ENCODE peak calls at places on chromosomes 16 and 17, in seven cellular contexts. P is K562, Y is H1, O is OCI-LY7, L is GM23248, Q is GM12878, S is neural progenitor cell. K is an unnamed sample.

GRCh38 chr16:88527186-88527936 is 42.8 kb upstream of the ZC3H18 start:
- DNase-seq in P (peak), Y (peak), O (peak), L (peak), Q (no peak), S (peak), K (no peak)

GRCh38 chr17:34566873-34567272 is 12.5 kb upstream of the TMEM132E start:
- DNase-seq in P (no peak), Y (no peak), O (no peak), L (no peak), Q (no peak), S (no peak), K (no peak)

GRCh38 chr16:88747588-88748301 is 37.3 kb downstream of the PIEZO1 start:
- DNase-seq in P (peak), Y (peak), O (peak), L (no peak), Q (no peak), S (no peak), K (no peak)

GRCh38 chr17:38590988-38591758 is 14.6 kb downstream of the SRCIN1 start:
- DNase-seq in P (no peak), Y (no peak), O (peak), L (peak), Q (no peak), S (peak), K (no peak)

GRCh38 chr16:86794216-86794864 is 216.0 kb downstream of the FOXL1 start:
- DNase-seq in P (no peak), Y (no peak), O (no peak), L (no peak), Q (no peak), S (no peak), K (no peak)

GRCh38 chr17:6927290-6927844 is 68.5 kb upstream of the ALOX12 start:
- DNase-seq in P (no peak), Y (no peak), O (no peak), L (peak), Q (no peak), S (no peak), K (no peak)

GRCh38 chr16:1992475-1993292 is 2.9 kb downstream of the SYNGR3 start:
- DNase-seq in P (peak), Y (peak), O (no peak), L (no peak), Q (no peak), S (peak), K (no peak)

GRCh38 chr16:27974896-27975540 is 88.5 kb downstream of the GSG1L start:
- DNase-seq in P (no peak), Y (no peak), O (no peak), L (no peak), Q (no peak), S (no peak), K (no peak)

GRCh38 chr16:5042574-5043171 is 8.9 kb upstream of the NAGPA start:
- DNase-seq in P (no peak), Y (no peak), O (no peak), L (peak), Q (no peak), S (peak), K (no peak)

GRCh38 chr16:21235199-21235585 is 1.7 kb downstream of the ANKS4B start:
- DNase-seq in P (no peak), Y (no peak), O (no peak), L (no peak), Q (no peak), S (no peak), K (no peak)

GRCh38 chr17:7677388-7678067 is 9.8 kb downstream of the TP53 start:
- DNase-seq in P (no peak), Y (no peak), O (no peak), L (no peak), Q (no peak), S (peak), K (no peak)

GRCh38 chr16:48041861-48042435 is 113.8 kb downstream of the ABCC12 start:
- DNase-seq in P (peak), Y (no peak), O (no peak), L (no peak), Q (no peak), S (peak), K (no peak)

GRCh38 chr16:54932737-54933254 is 2.1 kb downstream of the IRX5 start:
- DNase-seq in P (no peak), Y (peak), O (no peak), L (peak), Q (no peak), S (peak), K (no peak)

GRCh38 chr16:81956213-81956948 is 54.9 kb downstream of the SDR42E1 start:
- DNase-seq in P (no peak), Y (no peak), O (no peak), L (peak), Q (no peak), S (no peak), K (no peak)

GRCh38 chr17:56914641-56915263 is 903 bp upstream of the TRIM25 start:
- DNase-seq in P (no peak), Y (no peak), O (no peak), L (no peak), Q (no peak), S (no peak), K (no peak)

GRCh38 chr17:28495626-28496025 is 10.5 kb upstream of the FOXN1 start:
- DNase-seq in P (no peak), Y (no peak), O (no peak), L (no peak), Q (no peak), S (no peak), K (no peak)

GRCh38 chr17:36706437-36706731 is 105.0 kb downstream of the MRM1 start:
- DNase-seq in P (no peak), Y (no peak), O (no peak), L (no peak), Q (no peak), S (no peak), K (no peak)

GRCh38 chr16:87688876-87689815 is 76.6 kb downstream of the KLHDC4 start:
- DNase-seq in P (peak), Y (no peak), O (no peak), L (no peak), Q (no peak), S (no peak), K (no peak)

GRCh38 chr17:63082952-63083351 is 116.9 kb downstream of the TANC2 start:
- DNase-seq in P (no peak), Y (no peak), O (no peak), L (peak), Q (no peak), S (no peak), K (no peak)

GRCh38 chr17:50130778-50131317 is 888 bp upstream of the SAMD14 start:
- DNase-seq in P (no peak), Y (no peak), O (no peak), L (no peak), Q (no peak), S (peak), K (no peak)

GRCh38 chr16:56193951-56194726 is 2.9 kb downstream of the GNAO1 start:
- DNase-seq in P (peak), Y (peak), O (peak), L (peak), Q (no peak), S (peak), K (no peak)

GRCh38 chr16:81505011-81505660 is 60.5 kb downstream of the CMIP start:
- DNase-seq in P (peak), Y (no peak), O (peak), L (no peak), Q (peak), S (no peak), K (peak)

GRCh38 chr17:66667491-66668030 is 167.4 kb upstream of the CACNG5 start:
- DNase-seq in P (no peak), Y (no peak), O (no peak), L (no peak), Q (peak), S (no peak), K (no peak)

GRCh38 chr16:26777821-26778220 is 288.9 kb upstream of the C16orf82 start:
- DNase-seq in P (no peak), Y (no peak), O (no peak), L (no peak), Q (no peak), S (no peak), K (no peak)

GRCh38 chr17:19250421-19251141 is 13.4 kb downstream of the EPN2 start:
- DNase-seq in P (no peak), Y (no peak), O (no peak), L (peak), Q (no peak), S (no peak), K (no peak)

GRCh38 chr17:19249681-19250080 is 12.5 kb downstream of the EPN2 start:
- DNase-seq in P (no peak), Y (no peak), O (no peak), L (peak), Q (no peak), S (no peak), K (no peak)

GRCh38 chr17:19255279-19255678 is 18.1 kb downstream of the EPN2 start:
- DNase-seq in P (no peak), Y (no peak), O (no peak), L (no peak), Q (no peak), S (no peak), K (no peak)

GRCh38 chr17:19254651-19255050 is 17.5 kb downstream of the EPN2 start:
- DNase-seq in P (no peak), Y (no peak), O (no peak), L (no peak), Q (no peak), S (no peak), K (no peak)

GRCh38 chr17:19253112-19253511 is 15.9 kb downstream of the EPN2 start:
- DNase-seq in P (no peak), Y (no peak), O (no peak), L (no peak), Q (no peak), S (no peak), K (no peak)
- H2AFZ ChIP-seq in P (no peak), Y (no peak), O (no peak), L (no peak), Q (no peak), S (no peak), K (no peak)

DNA sequence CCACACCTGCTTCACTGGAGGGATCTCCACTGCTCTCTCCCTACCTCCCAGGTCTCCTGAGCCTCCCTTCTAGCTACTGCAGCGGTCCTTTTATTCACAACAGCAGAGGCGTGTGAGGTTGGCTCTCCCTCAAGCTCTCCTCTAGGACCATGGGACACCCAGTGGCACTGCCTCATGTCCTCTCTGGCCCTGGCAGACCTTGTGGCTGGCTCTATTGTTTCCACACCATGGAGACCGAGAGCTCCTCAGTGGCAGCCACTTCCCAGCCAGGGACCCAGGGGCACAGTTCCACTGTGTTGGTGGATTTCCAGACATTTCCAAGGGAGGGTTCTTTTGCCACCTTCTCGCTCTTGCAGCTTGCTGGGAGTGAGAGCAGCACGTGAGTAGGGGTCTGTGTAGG is 204.9 kb downstream of the AXIN2 start:
- DNase-seq in P (no peak), Y (no peak), O (no peak), L (no peak), Q (no peak), S (no peak), K (no peak)
- H2AFZ ChIP-seq in P (no peak), Y (no peak), O (no peak), L (no peak), Q (no peak), S (peak), K (no peak)

GRCh38 chr17:43645765-43646481 is 15.8 kb downstream of the MEOX1 start:
- DNase-seq in P (no peak), Y (peak), O (no peak), L (peak), Q (no peak), S (peak), K (no peak)
- H2AFZ ChIP-seq in P (no peak), Y (peak), O (no peak), L (peak), Q (no peak), S (peak), K (peak)

DNA sequence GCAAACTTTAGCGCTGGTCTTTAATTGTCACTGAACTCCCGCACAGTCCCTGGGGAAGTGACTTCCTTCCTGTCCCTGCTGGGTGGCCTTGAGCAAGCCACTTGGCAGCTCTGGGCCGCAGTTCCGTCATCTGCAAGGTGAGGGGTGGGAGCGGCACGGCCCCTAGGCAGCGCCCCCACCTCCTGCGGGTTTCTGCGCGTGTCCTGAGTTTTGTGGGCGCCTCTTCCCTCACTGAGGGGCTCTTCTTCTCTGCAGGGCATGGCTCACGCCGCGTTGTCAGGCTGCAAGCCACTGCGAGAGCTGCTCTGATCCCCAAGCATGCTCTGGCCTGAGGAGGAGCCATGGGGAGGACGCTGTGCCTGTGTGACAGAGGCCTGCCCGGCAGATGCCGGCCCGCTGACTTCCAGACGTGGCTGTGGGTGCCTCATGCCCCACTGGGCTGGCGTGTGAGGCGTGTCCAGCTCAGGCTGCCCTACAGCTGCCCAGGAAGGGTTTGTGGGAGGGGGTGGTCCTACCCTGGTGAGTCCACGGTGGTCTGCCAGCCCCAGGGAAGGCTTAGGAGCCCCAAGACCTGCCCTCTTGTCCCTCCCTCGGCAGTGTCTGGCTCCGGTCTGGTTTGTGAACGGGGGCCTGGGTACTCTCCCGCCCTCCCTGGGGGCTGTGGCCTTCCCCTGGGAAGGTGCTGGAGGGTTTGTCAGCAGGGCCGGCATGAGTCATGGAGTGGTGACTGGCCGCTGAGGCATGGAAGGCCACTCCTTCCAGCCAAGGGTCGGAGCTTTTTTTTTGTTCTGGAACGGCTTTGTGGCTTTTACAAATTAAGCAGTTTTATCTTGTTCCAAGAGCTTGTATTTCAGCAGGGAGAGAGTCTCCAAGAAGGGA is 182.0 kb downstream of the SEC14L1 start:
- DNase-seq in P (peak), Y (no peak), O (peak), L (peak), Q (no peak), S (peak), K (peak)
- H2AFZ ChIP-seq in P (peak), Y (no peak), O (peak), L (no peak), Q (peak), S (no peak), K (no peak)

DNA sequence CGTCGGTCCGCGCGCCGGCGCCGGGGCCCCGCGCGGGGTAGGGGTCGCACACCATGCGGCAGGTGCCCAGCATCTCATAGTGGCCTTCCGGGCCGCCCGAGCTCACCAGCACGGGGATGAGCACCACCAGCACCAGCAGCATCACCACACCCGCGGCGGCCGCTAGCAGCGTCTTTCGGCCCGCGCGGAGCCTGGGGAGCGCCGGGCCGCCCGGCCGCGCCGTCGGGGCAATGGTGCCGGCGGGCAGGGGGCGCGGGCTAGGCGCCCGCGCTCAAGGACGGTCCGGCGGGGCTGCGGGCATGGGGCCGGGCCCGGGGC is 237 bp downstream of the C1QL1 start:
- DNase-seq in P (no peak), Y (no peak), O (no peak), L (no peak), Q (no peak), S (no peak), K (no peak)
- H2AFZ ChIP-seq in P (no peak), Y (no peak), O (no peak), L (no peak), Q (no peak), S (no peak), K (no peak)

GRCh38 chr16:11781773-11782172 is 15.3 kb downstream of the ZC3H7A start:
- DNase-seq in P (no peak), Y (no peak), O (peak), L (no peak), Q (peak), S (no peak), K (peak)
- H2AFZ ChIP-seq in P (no peak), Y (no peak), O (peak), L (no peak), Q (no peak), S (no peak), K (no peak)

GRCh38 chr16:67718668-67719047 is 458 bp downstream of the GFOD2 start:
- DNase-seq in P (no peak), Y (no peak), O (peak), L (peak), Q (no peak), S (no peak), K (no peak)
- H2AFZ ChIP-seq in P (peak), Y (peak), O (peak), L (peak), Q (peak), S (peak), K (peak)

GRCh38 chr16:66412182-66412581 is 14.9 kb upstream of the BEAN1 start:
- DNase-seq in P (no peak), Y (no peak), O (no peak), L (no peak), Q (no peak), S (no peak), K (no peak)

GRCh38 chr16:66408181-66409048 is 18.7 kb upstream of the BEAN1 start:
- DNase-seq in P (no peak), Y (no peak), O (peak), L (peak), Q (no peak), S (no peak), K (peak)

GRCh38 chr16:66405057-66405783 is 21.9 kb upstream of the BEAN1 start:
- DNase-seq in P (no peak), Y (no peak), O (no peak), L (no peak), Q (no peak), S (no peak), K (no peak)

GRCh38 chr16:66406534-66407368 is 20.3 kb upstream of the BEAN1 start:
- DNase-seq in P (peak), Y (peak), O (peak), L (peak), Q (no peak), S (peak), K (no peak)

GRCh38 chr16:66409156-66409555 is 17.9 kb upstream of the BEAN1 start:
- DNase-seq in P (no peak), Y (no peak), O (no peak), L (peak), Q (no peak), S (no peak), K (no peak)
- H2AFZ ChIP-seq in P (no peak), Y (no peak), O (peak), L (no peak), Q (no peak), S (no peak), K (no peak)

GRCh38 chr17:48522990-48523389 is 7.8 kb downstream of the HOXB1 start:
- DNase-seq in P (no peak), Y (no peak), O (no peak), L (peak), Q (no peak), S (no peak), K (no peak)

GRCh38 chr17:48517478-48517877 is 13.3 kb downstream of the HOXB1 start:
- DNase-seq in P (no peak), Y (no peak), O (no peak), L (no peak), Q (no peak), S (no peak), K (no peak)

GRCh38 chr17:48520631-48521045 is 10.2 kb downstream of the HOXB1 start:
- DNase-seq in P (no peak), Y (no peak), O (no peak), L (peak), Q (no peak), S (peak), K (no peak)

GRCh38 chr17:48519427-48519826 is 11.4 kb downstream of the HOXB1 start:
- DNase-seq in P (no peak), Y (no peak), O (no peak), L (no peak), Q (no peak), S (no peak), K (no peak)

GRCh38 chr17:48522031-48522593 is 8.7 kb downstream of the HOXB1 start:
- DNase-seq in P (peak), Y (no peak), O (no peak), L (no peak), Q (no peak), S (no peak), K (no peak)
- H2AFZ ChIP-seq in P (peak), Y (no peak), O (no peak), L (no peak), Q (no peak), S (no peak), K (no peak)